ENCODE peak calls at places on chromosomes 1 and 21, in nine cellular contexts. D, E, L, N, Q, Y, W, F and I are unnamed samples.

GRCh38 chr1:51644533-51645197 is 27.8 kb downstream of the OSBPL9 start:
- DNase-seq in W (peak), Y (no peak), E (no peak), L (no peak), D (no peak), Q (no peak), F (peak), N (peak), I (no peak)

GRCh38 chr21:33587792-33588484 is 546 bp downstream of the DONSON start:
- DNase-seq in Q (peak), F (peak), W (no peak), D (peak), L (peak), Y (no peak), N (no peak), E (no peak), I (no peak)

GRCh38 chr21:38712076-38712475 is 93.7 kb upstream of the ETS2 start:
- DNase-seq in F (peak), D (no peak), Q (peak), W (peak), Y (no peak), N (no peak), E (no peak), L (no peak), I (no peak)

GRCh38 chr1:234775477-234776246 is 165.7 kb upstream of the IRF2BP2 start:
- DNase-seq in Q (peak), Y (no peak), F (no peak), W (no peak), N (no peak), L (no peak), D (no peak), E (no peak), I (no peak)

GRCh38 chr1:198086051-198086745 is 70.6 kb upstream of the NEK7 start:
- DNase-seq in W (no peak), E (no peak), F (no peak), L (no peak), Y (no peak), D (no peak), N (no peak), Q (no peak), I (no peak)

GRCh38 chr1:156401681-156402081 is 32.7 kb downstream of the RHBG start:
- DNase-seq in D (no peak), E (peak), Q (peak), F (no peak), W (no peak), N (no peak), L (no peak), Y (no peak), I (peak)

GRCh38 chr1:70874063-70874462 is 173.6 kb downstream of the PTGER3 start:
- DNase-seq in Y (no peak), L (no peak), E (no peak), Q (no peak), N (no peak), D (no peak), F (peak), W (no peak), I (no peak)

GRCh38 chr1:109517337-109517736 is 7.8 kb upstream of the AMIGO1 start:
- DNase-seq in Y (no peak), N (no peak), Q (no peak), E (no peak), D (no peak), W (no peak), F (no peak), L (no peak), I (no peak)

GRCh38 chr1:19819701-19820100 is 4.6 kb upstream of the RNF186 start:
- DNase-seq in Q (no peak), D (no peak), E (no peak), F (no peak), L (no peak), Y (no peak), W (no peak), N (no peak), I (no peak)

GRCh38 chr1:50213505-50213904 is 104.8 kb downstream of the ELAVL4 start:
- DNase-seq in N (no peak), E (no peak), F (no peak), L (no peak), Q (no peak), W (no peak), D (no peak), Y (no peak), I (no peak)

GRCh38 chr21:32392880-32393676 is at the start of gene URB1:
- DNase-seq in Q (peak), E (peak), F (peak), L (peak), D (peak), Y (peak), W (peak), N (no peak), I (peak)

GRCh38 chr1:183593356-183593755 is 3.1 kb upstream of the NCF2 start:
- DNase-seq in Q (no peak), D (no peak), N (no peak), W (no peak), Y (no peak), F (no peak), L (no peak), E (peak), I (peak)

GRCh38 chr21:26850116-26850643 is 5.0 kb upstream of the ADAMTS1 start:
- DNase-seq in Q (no peak), Y (no peak), N (no peak), W (peak), D (no peak), E (no peak), F (peak), L (no peak), I (peak)

GRCh38 chr1:205983925-205984725 is 19.1 kb downstream of the RAB7B start:
- DNase-seq in N (no peak), L (no peak), F (peak), Q (peak), Y (no peak), E (peak), D (peak), W (peak), I (peak)

GRCh38 chr1:220691039-220691684 is 999 bp downstream of the C1orf115 start:
- DNase-seq in L (no peak), Y (no peak), D (no peak), N (no peak), F (no peak), E (no peak), Q (no peak), W (no peak), I (no peak)

GRCh38 chr1:200206340-200206739 is 178.8 kb downstream of the NR5A2 start:
- DNase-seq in E (no peak), D (no peak), N (peak), Y (no peak), L (no peak), F (peak), W (no peak), Q (no peak), I (no peak)